ENCODE peak calls at places on chromosome 2, in four cellular contexts. V is activated T-cell treated with anti-CD3 and anti-CD28 coated beads for 1 hour, J is H9, B is NCI-H1048. Q is an unnamed sample.

GRCh38 chr2:176763871-176764404 is 448.7 kb upstream of the HNRNPA3 start:
- DNase-seq in V (no peak), J (peak; percentile 86), B (no peak), Q (peak; percentile 82)

GRCh38 chr2:238912228-238912915 is 64.5 kb downstream of the TWIST2 start:
- DNase-seq in V (no peak), B (no peak), J (no peak), Q (no peak)

GRCh38 chr2:152924722-152925121 is 206.3 kb downstream of the ARL6IP6 start:
- DNase-seq in B (no peak), V (no peak), J (no peak), Q (no peak)

GRCh38 chr2:176293334-176293733 is 24.1 kb downstream of the MTX2 start:
- DNase-seq in V (no peak), J (no peak), B (no peak), Q (no peak)

GRCh38 chr2:112175333-112175732 is 37.1 kb downstream of the FBLN7 start:
- DNase-seq in B (no peak), V (no peak), J (no peak), Q (no peak)

GRCh38 chr2:220510668-220511067 is 883.2 kb downstream of the SLC4A3 start:
- DNase-seq in J (no peak), B (no peak), V (no peak), Q (no peak)

GRCh38 chr2:23526114-23526513 is 141.1 kb downstream of the KLHL29 start:
- DNase-seq in V (no peak), J (no peak), B (no peak), Q (no peak)

GRCh38 chr2:18799397-18799796 is 210.0 kb upstream of the NT5C1B start:
- DNase-seq in B (no peak), J (no peak), V (no peak), Q (no peak)

GRCh38 chr2:62216616-62217015 is 20.7 kb downstream of the B3GNT2 start:
- DNase-seq in J (no peak), V (no peak), B (no peak), Q (no peak)

GRCh38 chr2:196586511-196586991 is 53.0 kb upstream of the CCDC150 start:
- DNase-seq in B (no peak), J (no peak), V (no peak), Q (no peak)

GRCh38 chr2:171554991-171555615 is 32.8 kb downstream of the CYBRD1 start:
- DNase-seq in V (no peak), J (no peak), B (no peak), Q (no peak)